ENCODE peak calls at places on chromosomes 12 and 14, in eight cellular contexts. One of them, this sample, is unnamed.

GRCh38 chr14:77120771-77121743 is 20.5 kb downstream of the ZDHHC22 start:
- DNase-seq in stimulated activated CD8-positive, alpha-beta memory T cell treated with anti-CD3 and anti-CD28 coated beads, Interleukin-12 subunit alpha, Interleukin-12 subunit beta, amount 100 ng/mL, for 4 hours: no peak
- DNase-seq in AG08396: no peak
- DNase-seq in HCEC 1CT: no peak
- DNase-seq in uterus: no peak
- DNase-seq in DMS153: no peak
- DNase-seq in aorta: no peak
- DNase-seq in stimulated activated CD4-positive, alpha-beta T cell treated with anti-CD3 and anti-CD28 coated beads, Interleukin-12 subunit alpha, Interleukin-12 subunit beta, amount 100 ng/mL, for 4 hours: no peak
- DNase-seq in this sample: no peak

GRCh38 chr14:104399432-104400155 is 180.0 kb upstream of the C14orf180 start:
- DNase-seq in stimulated activated CD8-positive, alpha-beta memory T cell treated with anti-CD3 and anti-CD28 coated beads, Interleukin-12 subunit alpha, Interleukin-12 subunit beta, amount 100 ng/mL, for 4 hours: no peak
- DNase-seq in AG08396: no peak
- DNase-seq in HCEC 1CT: no peak
- DNase-seq in uterus: no peak
- DNase-seq in DMS153: no peak
- DNase-seq in aorta: no peak
- DNase-seq in stimulated activated CD4-positive, alpha-beta T cell treated with anti-CD3 and anti-CD28 coated beads, Interleukin-12 subunit alpha, Interleukin-12 subunit beta, amount 100 ng/mL, for 4 hours: no peak
- DNase-seq in this sample: no peak

GRCh38 chr14:44803239-44803905 is 158.4 kb downstream of the KLHL28 start:
- DNase-seq in stimulated activated CD8-positive, alpha-beta memory T cell treated with anti-CD3 and anti-CD28 coated beads, Interleukin-12 subunit alpha, Interleukin-12 subunit beta, amount 100 ng/mL, for 4 hours: no peak
- DNase-seq in AG08396: peak
- DNase-seq in HCEC 1CT: peak
- DNase-seq in uterus: no peak
- DNase-seq in DMS153: peak
- DNase-seq in aorta: no peak
- DNase-seq in stimulated activated CD4-positive, alpha-beta T cell treated with anti-CD3 and anti-CD28 coated beads, Interleukin-12 subunit alpha, Interleukin-12 subunit beta, amount 100 ng/mL, for 4 hours: no peak
- DNase-seq in this sample: peak

GRCh38 chr12:118188690-118189371 is 52.9 kb downstream of the PEBP1 start:
- DNase-seq in stimulated activated CD8-positive, alpha-beta memory T cell treated with anti-CD3 and anti-CD28 coated beads, Interleukin-12 subunit alpha, Interleukin-12 subunit beta, amount 100 ng/mL, for 4 hours: no peak
- DNase-seq in AG08396: peak
- DNase-seq in HCEC 1CT: peak
- DNase-seq in uterus: peak
- DNase-seq in DMS153: no peak
- DNase-seq in aorta: no peak
- DNase-seq in stimulated activated CD4-positive, alpha-beta T cell treated with anti-CD3 and anti-CD28 coated beads, Interleukin-12 subunit alpha, Interleukin-12 subunit beta, amount 100 ng/mL, for 4 hours: no peak
- DNase-seq in this sample: peak

GRCh38 chr14:68199465-68200145 is 380.0 kb downstream of the RAD51B start:
- DNase-seq in stimulated activated CD8-positive, alpha-beta memory T cell treated with anti-CD3 and anti-CD28 coated beads, Interleukin-12 subunit alpha, Interleukin-12 subunit beta, amount 100 ng/mL, for 4 hours: no peak
- DNase-seq in AG08396: no peak
- DNase-seq in HCEC 1CT: no peak
- DNase-seq in uterus: peak
- DNase-seq in DMS153: peak
- DNase-seq in aorta: no peak
- DNase-seq in stimulated activated CD4-positive, alpha-beta T cell treated with anti-CD3 and anti-CD28 coated beads, Interleukin-12 subunit alpha, Interleukin-12 subunit beta, amount 100 ng/mL, for 4 hours: no peak
- DNase-seq in this sample: no peak

GRCh38 chr14:90295870-90296516 is 35.7 kb downstream of the NRDE2 start:
- DNase-seq in stimulated activated CD8-positive, alpha-beta memory T cell treated with anti-CD3 and anti-CD28 coated beads, Interleukin-12 subunit alpha, Interleukin-12 subunit beta, amount 100 ng/mL, for 4 hours: no peak
- DNase-seq in AG08396: peak
- DNase-seq in HCEC 1CT: no peak
- DNase-seq in uterus: no peak
- DNase-seq in DMS153: no peak
- DNase-seq in aorta: no peak
- DNase-seq in stimulated activated CD4-positive, alpha-beta T cell treated with anti-CD3 and anti-CD28 coated beads, Interleukin-12 subunit alpha, Interleukin-12 subunit beta, amount 100 ng/mL, for 4 hours: no peak
- DNase-seq in this sample: no peak

GRCh38 chr12:68293347-68293746 is 38.8 kb downstream of the MDM1 start:
- DNase-seq in stimulated activated CD8-positive, alpha-beta memory T cell treated with anti-CD3 and anti-CD28 coated beads, Interleukin-12 subunit alpha, Interleukin-12 subunit beta, amount 100 ng/mL, for 4 hours: no peak
- DNase-seq in AG08396: no peak
- DNase-seq in HCEC 1CT: no peak
- DNase-seq in uterus: no peak
- DNase-seq in DMS153: no peak
- DNase-seq in aorta: no peak
- DNase-seq in stimulated activated CD4-positive, alpha-beta T cell treated with anti-CD3 and anti-CD28 coated beads, Interleukin-12 subunit alpha, Interleukin-12 subunit beta, amount 100 ng/mL, for 4 hours: no peak
- DNase-seq in this sample: no peak

GRCh38 chr12:31518680-31519227 is 72.2 kb downstream of the DENND5B start:
- DNase-seq in stimulated activated CD8-positive, alpha-beta memory T cell treated with anti-CD3 and anti-CD28 coated beads, Interleukin-12 subunit alpha, Interleukin-12 subunit beta, amount 100 ng/mL, for 4 hours: no peak
- DNase-seq in AG08396: peak
- DNase-seq in HCEC 1CT: peak
- DNase-seq in uterus: peak
- DNase-seq in DMS153: no peak
- DNase-seq in aorta: no peak
- DNase-seq in stimulated activated CD4-positive, alpha-beta T cell treated with anti-CD3 and anti-CD28 coated beads, Interleukin-12 subunit alpha, Interleukin-12 subunit beta, amount 100 ng/mL, for 4 hours: no peak
- DNase-seq in this sample: peak

GRCh38 chr14:85528882-85529585 is 910 bp upstream of the FLRT2 start:
- DNase-seq in stimulated activated CD8-positive, alpha-beta memory T cell treated with anti-CD3 and anti-CD28 coated beads, Interleukin-12 subunit alpha, Interleukin-12 subunit beta, amount 100 ng/mL, for 4 hours: no peak
- DNase-seq in AG08396: peak
- DNase-seq in HCEC 1CT: peak
- DNase-seq in uterus: no peak
- DNase-seq in DMS153: no peak
- DNase-seq in aorta: no peak
- DNase-seq in stimulated activated CD4-positive, alpha-beta T cell treated with anti-CD3 and anti-CD28 coated beads, Interleukin-12 subunit alpha, Interleukin-12 subunit beta, amount 100 ng/mL, for 4 hours: no peak
- DNase-seq in this sample: peak

GRCh38 chr12:102730996-102731395 is 186.0 kb downstream of the PAH start:
- DNase-seq in stimulated activated CD8-positive, alpha-beta memory T cell treated with anti-CD3 and anti-CD28 coated beads, Interleukin-12 subunit alpha, Interleukin-12 subunit beta, amount 100 ng/mL, for 4 hours: no peak
- DNase-seq in AG08396: no peak
- DNase-seq in HCEC 1CT: no peak
- DNase-seq in uterus: no peak
- DNase-seq in DMS153: no peak
- DNase-seq in aorta: no peak
- DNase-seq in stimulated activated CD4-positive, alpha-beta T cell treated with anti-CD3 and anti-CD28 coated beads, Interleukin-12 subunit alpha, Interleukin-12 subunit beta, amount 100 ng/mL, for 4 hours: no peak
- DNase-seq in this sample: no peak

GRCh38 chr14:53501361-53502320 is 348.5 kb upstream of the DDHD1 start:
- DNase-seq in stimulated activated CD8-positive, alpha-beta memory T cell treated with anti-CD3 and anti-CD28 coated beads, Interleukin-12 subunit alpha, Interleukin-12 subunit beta, amount 100 ng/mL, for 4 hours: no peak
- DNase-seq in AG08396: peak
- DNase-seq in HCEC 1CT: peak
- DNase-seq in uterus: no peak
- DNase-seq in DMS153: no peak
- DNase-seq in aorta: no peak
- DNase-seq in stimulated activated CD4-positive, alpha-beta T cell treated with anti-CD3 and anti-CD28 coated beads, Interleukin-12 subunit alpha, Interleukin-12 subunit beta, amount 100 ng/mL, for 4 hours: no peak
- DNase-seq in this sample: peak

GRCh38 chr12:46519407-46519806 is 146.8 kb upstream of the SLC38A2 start:
- DNase-seq in stimulated activated CD8-positive, alpha-beta memory T cell treated with anti-CD3 and anti-CD28 coated beads, Interleukin-12 subunit alpha, Interleukin-12 subunit beta, amount 100 ng/mL, for 4 hours: no peak
- DNase-seq in AG08396: no peak
- DNase-seq in HCEC 1CT: no peak
- DNase-seq in uterus: no peak
- DNase-seq in DMS153: no peak
- DNase-seq in aorta: no peak
- DNase-seq in stimulated activated CD4-positive, alpha-beta T cell treated with anti-CD3 and anti-CD28 coated beads, Interleukin-12 subunit alpha, Interleukin-12 subunit beta, amount 100 ng/mL, for 4 hours: no peak
- DNase-seq in this sample: no peak

GRCh38 chr14:74945261-74945851 is 10.0 kb downstream of the PGF start:
- DNase-seq in stimulated activated CD8-positive, alpha-beta memory T cell treated with anti-CD3 and anti-CD28 coated beads, Interleukin-12 subunit alpha, Interleukin-12 subunit beta, amount 100 ng/mL, for 4 hours: no peak
- DNase-seq in AG08396: no peak
- DNase-seq in HCEC 1CT: peak
- DNase-seq in uterus: no peak
- DNase-seq in DMS153: no peak
- DNase-seq in aorta: peak
- DNase-seq in stimulated activated CD4-positive, alpha-beta T cell treated with anti-CD3 and anti-CD28 coated beads, Interleukin-12 subunit alpha, Interleukin-12 subunit beta, amount 100 ng/mL, for 4 hours: peak
- DNase-seq in this sample: peak

GRCh38 chr12:101759396-101760047 is 20.3 kb upstream of the SYCP3 start:
- DNase-seq in stimulated activated CD8-positive, alpha-beta memory T cell treated with anti-CD3 and anti-CD28 coated beads, Interleukin-12 subunit alpha, Interleukin-12 subunit beta, amount 100 ng/mL, for 4 hours: no peak
- DNase-seq in AG08396: peak
- DNase-seq in HCEC 1CT: peak
- DNase-seq in uterus: no peak
- DNase-seq in DMS153: no peak
- DNase-seq in aorta: no peak
- DNase-seq in stimulated activated CD4-positive, alpha-beta T cell treated with anti-CD3 and anti-CD28 coated beads, Interleukin-12 subunit alpha, Interleukin-12 subunit beta, amount 100 ng/mL, for 4 hours: no peak
- DNase-seq in this sample: peak

GRCh38 chr14:99809376-99809775 is 16.2 kb downstream of the EML1 start:
- DNase-seq in stimulated activated CD8-positive, alpha-beta memory T cell treated with anti-CD3 and anti-CD28 coated beads, Interleukin-12 subunit alpha, Interleukin-12 subunit beta, amount 100 ng/mL, for 4 hours: no peak
- DNase-seq in AG08396: peak
- DNase-seq in HCEC 1CT: peak
- DNase-seq in uterus: peak
- DNase-seq in DMS153: no peak
- DNase-seq in aorta: peak
- DNase-seq in stimulated activated CD4-positive, alpha-beta T cell treated with anti-CD3 and anti-CD28 coated beads, Interleukin-12 subunit alpha, Interleukin-12 subunit beta, amount 100 ng/mL, for 4 hours: no peak
- DNase-seq in this sample: peak

GRCh38 chr12:2354151-2354991 is 301.6 kb downstream of the CACNA1C start:
- DNase-seq in stimulated activated CD8-positive, alpha-beta memory T cell treated with anti-CD3 and anti-CD28 coated beads, Interleukin-12 subunit alpha, Interleukin-12 subunit beta, amount 100 ng/mL, for 4 hours: no peak
- DNase-seq in AG08396: no peak
- DNase-seq in HCEC 1CT: no peak
- DNase-seq in uterus: no peak
- DNase-seq in DMS153: peak
- DNase-seq in aorta: no peak
- DNase-seq in stimulated activated CD4-positive, alpha-beta T cell treated with anti-CD3 and anti-CD28 coated beads, Interleukin-12 subunit alpha, Interleukin-12 subunit beta, amount 100 ng/mL, for 4 hours: no peak
- DNase-seq in this sample: no peak

GRCh38 chr12:94753071-94753779 is 102.9 kb upstream of the TMCC3 start:
- DNase-seq in stimulated activated CD8-positive, alpha-beta memory T cell treated with anti-CD3 and anti-CD28 coated beads, Interleukin-12 subunit alpha, Interleukin-12 subunit beta, amount 100 ng/mL, for 4 hours: no peak
- DNase-seq in AG08396: no peak
- DNase-seq in HCEC 1CT: no peak
- DNase-seq in uterus: peak
- DNase-seq in DMS153: no peak
- DNase-seq in aorta: no peak
- DNase-seq in stimulated activated CD4-positive, alpha-beta T cell treated with anti-CD3 and anti-CD28 coated beads, Interleukin-12 subunit alpha, Interleukin-12 subunit beta, amount 100 ng/mL, for 4 hours: no peak
- DNase-seq in this sample: no peak

GRCh38 chr12:113476093-113476986 is 4.7 kb upstream of the LHX5 start:
- DNase-seq in stimulated activated CD8-positive, alpha-beta memory T cell treated with anti-CD3 and anti-CD28 coated beads, Interleukin-12 subunit alpha, Interleukin-12 subunit beta, amount 100 ng/mL, for 4 hours: no peak
- DNase-seq in AG08396: no peak
- DNase-seq in HCEC 1CT: no peak
- DNase-seq in uterus: no peak
- DNase-seq in DMS153: no peak
- DNase-seq in aorta: no peak
- DNase-seq in stimulated activated CD4-positive, alpha-beta T cell treated with anti-CD3 and anti-CD28 coated beads, Interleukin-12 subunit alpha, Interleukin-12 subunit beta, amount 100 ng/mL, for 4 hours: no peak
- DNase-seq in this sample: no peak

GRCh38 chr12:53484686-53485567 is 14.3 kb downstream of the MAP3K12 start:
- DNase-seq in stimulated activated CD8-positive, alpha-beta memory T cell treated with anti-CD3 and anti-CD28 coated beads, Interleukin-12 subunit alpha, Interleukin-12 subunit beta, amount 100 ng/mL, for 4 hours: no peak
- DNase-seq in AG08396: no peak
- DNase-seq in HCEC 1CT: peak
- DNase-seq in uterus: no peak
- DNase-seq in DMS153: no peak
- DNase-seq in aorta: no peak
- DNase-seq in stimulated activated CD4-positive, alpha-beta T cell treated with anti-CD3 and anti-CD28 coated beads, Interleukin-12 subunit alpha, Interleukin-12 subunit beta, amount 100 ng/mL, for 4 hours: no peak
- DNase-seq in this sample: peak

GRCh38 chr12:54018608-54018984 is 9.6 kb upstream of the HOXC6 start:
- DNase-seq in stimulated activated CD8-positive, alpha-beta memory T cell treated with anti-CD3 and anti-CD28 coated beads, Interleukin-12 subunit alpha, Interleukin-12 subunit beta, amount 100 ng/mL, for 4 hours: no peak
- DNase-seq in AG08396: no peak
- DNase-seq in HCEC 1CT: no peak
- DNase-seq in uterus: no peak
- DNase-seq in DMS153: no peak
- DNase-seq in aorta: peak
- DNase-seq in stimulated activated CD4-positive, alpha-beta T cell treated with anti-CD3 and anti-CD28 coated beads, Interleukin-12 subunit alpha, Interleukin-12 subunit beta, amount 100 ng/mL, for 4 hours: no peak
- DNase-seq in this sample: no peak

GRCh38 chr12:44774815-44775411 is 101.2 kb downstream of the NELL2 start:
- DNase-seq in stimulated activated CD8-positive, alpha-beta memory T cell treated with anti-CD3 and anti-CD28 coated beads, Interleukin-12 subunit alpha, Interleukin-12 subunit beta, amount 100 ng/mL, for 4 hours: peak
- DNase-seq in AG08396: peak
- DNase-seq in HCEC 1CT: no peak
- DNase-seq in uterus: no peak
- DNase-seq in DMS153: no peak
- DNase-seq in aorta: no peak
- DNase-seq in stimulated activated CD4-positive, alpha-beta T cell treated with anti-CD3 and anti-CD28 coated beads, Interleukin-12 subunit alpha, Interleukin-12 subunit beta, amount 100 ng/mL, for 4 hours: peak
- DNase-seq in this sample: peak

GRCh38 chr12:65663648-65664047 is 160.6 kb upstream of the HMGA2 start:
- DNase-seq in stimulated activated CD8-positive, alpha-beta memory T cell treated with anti-CD3 and anti-CD28 coated beads, Interleukin-12 subunit alpha, Interleukin-12 subunit beta, amount 100 ng/mL, for 4 hours: no peak
- DNase-seq in AG08396: no peak
- DNase-seq in HCEC 1CT: peak
- DNase-seq in uterus: no peak
- DNase-seq in DMS153: no peak
- DNase-seq in aorta: no peak
- DNase-seq in stimulated activated CD4-positive, alpha-beta T cell treated with anti-CD3 and anti-CD28 coated beads, Interleukin-12 subunit alpha, Interleukin-12 subunit beta, amount 100 ng/mL, for 4 hours: no peak
- DNase-seq in this sample: peak

GRCh38 chr14:20469890-20470858 is 968 bp downstream of the PNP start:
- DNase-seq in stimulated activated CD8-positive, alpha-beta memory T cell treated with anti-CD3 and anti-CD28 coated beads, Interleukin-12 subunit alpha, Interleukin-12 subunit beta, amount 100 ng/mL, for 4 hours: no peak
- DNase-seq in AG08396: peak
- DNase-seq in HCEC 1CT: peak
- DNase-seq in uterus: peak
- DNase-seq in DMS153: peak
- DNase-seq in aorta: no peak
- DNase-seq in stimulated activated CD4-positive, alpha-beta T cell treated with anti-CD3 and anti-CD28 coated beads, Interleukin-12 subunit alpha, Interleukin-12 subunit beta, amount 100 ng/mL, for 4 hours: peak
- DNase-seq in this sample: peak

GRCh38 chr12:108939594-108939993 is 59.7 kb downstream of the DAO start:
- DNase-seq in stimulated activated CD8-positive, alpha-beta memory T cell treated with anti-CD3 and anti-CD28 coated beads, Interleukin-12 subunit alpha, Interleukin-12 subunit beta, amount 100 ng/mL, for 4 hours: no peak
- DNase-seq in AG08396: no peak
- DNase-seq in HCEC 1CT: no peak
- DNase-seq in uterus: no peak
- DNase-seq in DMS153: no peak
- DNase-seq in aorta: no peak
- DNase-seq in stimulated activated CD4-positive, alpha-beta T cell treated with anti-CD3 and anti-CD28 coated beads, Interleukin-12 subunit alpha, Interleukin-12 subunit beta, amount 100 ng/mL, for 4 hours: no peak
- DNase-seq in this sample: peak

GRCh38 chr12:10131101-10131632 is 1.2 kb upstream of the CLEC7A start:
- DNase-seq in stimulated activated CD8-positive, alpha-beta memory T cell treated with anti-CD3 and anti-CD28 coated beads, Interleukin-12 subunit alpha, Interleukin-12 subunit beta, amount 100 ng/mL, for 4 hours: no peak
- DNase-seq in AG08396: no peak
- DNase-seq in HCEC 1CT: no peak
- DNase-seq in uterus: no peak
- DNase-seq in DMS153: no peak
- DNase-seq in aorta: no peak
- DNase-seq in stimulated activated CD4-positive, alpha-beta T cell treated with anti-CD3 and anti-CD28 coated beads, Interleukin-12 subunit alpha, Interleukin-12 subunit beta, amount 100 ng/mL, for 4 hours: no peak
- DNase-seq in this sample: no peak

GRCh38 chr12:64252708-64253107 is 30.6 kb upstream of the KICS2 start:
- DNase-seq in stimulated activated CD8-positive, alpha-beta memory T cell treated with anti-CD3 and anti-CD28 coated beads, Interleukin-12 subunit alpha, Interleukin-12 subunit beta, amount 100 ng/mL, for 4 hours: no peak
- DNase-seq in AG08396: peak
- DNase-seq in HCEC 1CT: peak
- DNase-seq in uterus: peak
- DNase-seq in DMS153: no peak
- DNase-seq in aorta: no peak
- DNase-seq in stimulated activated CD4-positive, alpha-beta T cell treated with anti-CD3 and anti-CD28 coated beads, Interleukin-12 subunit alpha, Interleukin-12 subunit beta, amount 100 ng/mL, for 4 hours: no peak
- DNase-seq in this sample: peak

GRCh38 chr14:81509838-81510452 is 23.7 kb downstream of the SEL1L start:
- DNase-seq in stimulated activated CD8-positive, alpha-beta memory T cell treated with anti-CD3 and anti-CD28 coated beads, Interleukin-12 subunit alpha, Interleukin-12 subunit beta, amount 100 ng/mL, for 4 hours: no peak
- DNase-seq in AG08396: no peak
- DNase-seq in HCEC 1CT: no peak
- DNase-seq in uterus: no peak
- DNase-seq in DMS153: peak
- DNase-seq in aorta: no peak
- DNase-seq in stimulated activated CD4-positive, alpha-beta T cell treated with anti-CD3 and anti-CD28 coated beads, Interleukin-12 subunit alpha, Interleukin-12 subunit beta, amount 100 ng/mL, for 4 hours: no peak
- DNase-seq in this sample: no peak

GRCh38 chr12:132423251-132424117 is 66.5 kb upstream of the FBRSL1 start:
- DNase-seq in stimulated activated CD8-positive, alpha-beta memory T cell treated with anti-CD3 and anti-CD28 coated beads, Interleukin-12 subunit alpha, Interleukin-12 subunit beta, amount 100 ng/mL, for 4 hours: no peak
- DNase-seq in AG08396: no peak
- DNase-seq in HCEC 1CT: no peak
- DNase-seq in uterus: no peak
- DNase-seq in DMS153: no peak
- DNase-seq in aorta: no peak
- DNase-seq in stimulated activated CD4-positive, alpha-beta T cell treated with anti-CD3 and anti-CD28 coated beads, Interleukin-12 subunit alpha, Interleukin-12 subunit beta, amount 100 ng/mL, for 4 hours: no peak
- DNase-seq in this sample: no peak

GRCh38 chr12:91883811-91884210 is 261.8 kb downstream of the BTG1 start:
- DNase-seq in stimulated activated CD8-positive, alpha-beta memory T cell treated with anti-CD3 and anti-CD28 coated beads, Interleukin-12 subunit alpha, Interleukin-12 subunit beta, amount 100 ng/mL, for 4 hours: no peak
- DNase-seq in AG08396: no peak
- DNase-seq in HCEC 1CT: no peak
- DNase-seq in uterus: no peak
- DNase-seq in DMS153: peak
- DNase-seq in aorta: no peak
- DNase-seq in stimulated activated CD4-positive, alpha-beta T cell treated with anti-CD3 and anti-CD28 coated beads, Interleukin-12 subunit alpha, Interleukin-12 subunit beta, amount 100 ng/mL, for 4 hours: no peak
- DNase-seq in this sample: no peak

GRCh38 chr12:6759741-6760140 is 6.4 kb upstream of the PTMS start:
- DNase-seq in stimulated activated CD8-positive, alpha-beta memory T cell treated with anti-CD3 and anti-CD28 coated beads, Interleukin-12 subunit alpha, Interleukin-12 subunit beta, amount 100 ng/mL, for 4 hours: no peak
- DNase-seq in AG08396: no peak
- DNase-seq in HCEC 1CT: no peak
- DNase-seq in uterus: no peak
- DNase-seq in DMS153: no peak
- DNase-seq in aorta: no peak
- DNase-seq in stimulated activated CD4-positive, alpha-beta T cell treated with anti-CD3 and anti-CD28 coated beads, Interleukin-12 subunit alpha, Interleukin-12 subunit beta, amount 100 ng/mL, for 4 hours: no peak
- DNase-seq in this sample: no peak

GRCh38 chr14:26531894-26532293 is 65.9 kb downstream of the NOVA1 start:
- DNase-seq in stimulated activated CD8-positive, alpha-beta memory T cell treated with anti-CD3 and anti-CD28 coated beads, Interleukin-12 subunit alpha, Interleukin-12 subunit beta, amount 100 ng/mL, for 4 hours: no peak
- DNase-seq in AG08396: peak
- DNase-seq in HCEC 1CT: peak
- DNase-seq in uterus: no peak
- DNase-seq in DMS153: no peak
- DNase-seq in aorta: no peak
- DNase-seq in stimulated activated CD4-positive, alpha-beta T cell treated with anti-CD3 and anti-CD28 coated beads, Interleukin-12 subunit alpha, Interleukin-12 subunit beta, amount 100 ng/mL, for 4 hours: no peak
- DNase-seq in this sample: no peak

GRCh38 chr12:26630546-26631027 is 202.4 kb downstream of the ITPR2 start:
- DNase-seq in stimulated activated CD8-positive, alpha-beta memory T cell treated with anti-CD3 and anti-CD28 coated beads, Interleukin-12 subunit alpha, Interleukin-12 subunit beta, amount 100 ng/mL, for 4 hours: no peak
- DNase-seq in AG08396: peak
- DNase-seq in HCEC 1CT: peak
- DNase-seq in uterus: peak
- DNase-seq in DMS153: no peak
- DNase-seq in aorta: no peak
- DNase-seq in stimulated activated CD4-positive, alpha-beta T cell treated with anti-CD3 and anti-CD28 coated beads, Interleukin-12 subunit alpha, Interleukin-12 subunit beta, amount 100 ng/mL, for 4 hours: no peak
- DNase-seq in this sample: peak

GRCh38 chr14:87332001-87332400 is 661.0 kb downstream of the GALC start:
- DNase-seq in stimulated activated CD8-positive, alpha-beta memory T cell treated with anti-CD3 and anti-CD28 coated beads, Interleukin-12 subunit alpha, Interleukin-12 subunit beta, amount 100 ng/mL, for 4 hours: no peak
- DNase-seq in AG08396: peak
- DNase-seq in HCEC 1CT: peak
- DNase-seq in uterus: no peak
- DNase-seq in DMS153: no peak
- DNase-seq in aorta: no peak
- DNase-seq in stimulated activated CD4-positive, alpha-beta T cell treated with anti-CD3 and anti-CD28 coated beads, Interleukin-12 subunit alpha, Interleukin-12 subunit beta, amount 100 ng/mL, for 4 hours: no peak
- DNase-seq in this sample: peak

GRCh38 chr12:124401563-124402180 is 106.8 kb downstream of the RFLNA start:
- DNase-seq in stimulated activated CD8-positive, alpha-beta memory T cell treated with anti-CD3 and anti-CD28 coated beads, Interleukin-12 subunit alpha, Interleukin-12 subunit beta, amount 100 ng/mL, for 4 hours: no peak
- DNase-seq in AG08396: no peak
- DNase-seq in HCEC 1CT: no peak
- DNase-seq in uterus: peak
- DNase-seq in DMS153: no peak
- DNase-seq in aorta: no peak
- DNase-seq in stimulated activated CD4-positive, alpha-beta T cell treated with anti-CD3 and anti-CD28 coated beads, Interleukin-12 subunit alpha, Interleukin-12 subunit beta, amount 100 ng/mL, for 4 hours: no peak
- DNase-seq in this sample: no peak

This sample was measured in EL.